ENCODE peak calls at places on chromosomes 16 and 17, in eight cellular contexts. One of them, this sample, is unnamed.

GRCh38 chr16:75624921-75625334 is 1.8 kb upstream of the ADAT1 start:
- DNase-seq in A549: peak
- DNase-seq in cardiac muscle cell: peak
- DNase-seq in heart right ventricle: no peak
- DNase-seq in astrocyte: peak
- DNase-seq in dorsolateral prefrontal cortex: no peak
- DNase-seq in stomach: no peak
- DNase-seq in PC-9: no peak
- DNase-seq in this sample: no peak

GRCh38 chr16:70635356-70636016 is 10.9 kb upstream of the IL34 start:
- DNase-seq in stomach: no peak
- DNase-seq in PC-9: no peak
- DNase-seq in cardiac muscle cell: peak
- DNase-seq in astrocyte: peak
- DNase-seq in dorsolateral prefrontal cortex: no peak
- DNase-seq in A549: no peak
- DNase-seq in heart right ventricle: peak
- DNase-seq in this sample: no peak

GRCh38 chr17:30113213-30113612 is 3.4 kb upstream of the NSRP1 start:
- DNase-seq in stomach: peak
- DNase-seq in dorsolateral prefrontal cortex: no peak
- DNase-seq in PC-9: peak
- DNase-seq in cardiac muscle cell: no peak
- DNase-seq in astrocyte: no peak
- DNase-seq in heart right ventricle: no peak
- DNase-seq in A549: peak
- DNase-seq in this sample: no peak

GRCh38 chr17:50630524-50631194 is 4.0 kb upstream of the ABCC3 start:
- DNase-seq in stomach: peak
- DNase-seq in heart right ventricle: peak
- DNase-seq in dorsolateral prefrontal cortex: no peak
- DNase-seq in PC-9: peak
- DNase-seq in cardiac muscle cell: peak
- DNase-seq in astrocyte: no peak
- DNase-seq in A549: peak
- DNase-seq in this sample: peak

GRCh38 chr17:5821057-5821456 is 236.7 kb upstream of the NLRP1 start:
- DNase-seq in astrocyte: peak
- DNase-seq in A549: peak
- DNase-seq in heart right ventricle: no peak
- DNase-seq in PC-9: peak
- DNase-seq in dorsolateral prefrontal cortex: no peak
- DNase-seq in stomach: no peak
- DNase-seq in cardiac muscle cell: no peak
- DNase-seq in this sample: no peak

GRCh38 chr16:31130336-31130812 is 5.2 kb downstream of the PRSS8 start:
- DNase-seq in stomach: no peak
- DNase-seq in A549: no peak
- DNase-seq in PC-9: no peak
- DNase-seq in astrocyte: no peak
- DNase-seq in heart right ventricle: no peak
- DNase-seq in dorsolateral prefrontal cortex: no peak
- DNase-seq in cardiac muscle cell: no peak
- DNase-seq in this sample: no peak

GRCh38 chr16:53048139-53048915 is 4.4 kb downstream of the CHD9NB start:
- DNase-seq in A549: no peak
- DNase-seq in astrocyte: no peak
- DNase-seq in heart right ventricle: no peak
- DNase-seq in cardiac muscle cell: no peak
- DNase-seq in PC-9: no peak
- DNase-seq in stomach: no peak
- DNase-seq in dorsolateral prefrontal cortex: no peak
- DNase-seq in this sample: no peak

GRCh38 chr16:61684566-61684965 is 351.7 kb downstream of the CDH8 start:
- DNase-seq in stomach: no peak
- DNase-seq in astrocyte: peak
- DNase-seq in PC-9: no peak
- DNase-seq in dorsolateral prefrontal cortex: no peak
- DNase-seq in heart right ventricle: no peak
- DNase-seq in A549: no peak
- DNase-seq in cardiac muscle cell: no peak
- DNase-seq in this sample: no peak

GRCh38 chr17:55699178-55699865 is 23.3 kb downstream of the TMEM100 start:
- DNase-seq in astrocyte: no peak
- DNase-seq in cardiac muscle cell: no peak
- DNase-seq in dorsolateral prefrontal cortex: no peak
- DNase-seq in heart right ventricle: peak
- DNase-seq in A549: no peak
- DNase-seq in stomach: no peak
- DNase-seq in PC-9: no peak
- DNase-seq in this sample: no peak

GRCh38 chr16:75333770-75334169 is 82.3 kb upstream of the BCAR1 start:
- DNase-seq in astrocyte: peak
- DNase-seq in dorsolateral prefrontal cortex: no peak
- DNase-seq in heart right ventricle: no peak
- DNase-seq in PC-9: no peak
- DNase-seq in cardiac muscle cell: no peak
- DNase-seq in stomach: no peak
- DNase-seq in A549: no peak
- DNase-seq in this sample: no peak

GRCh38 chr17:43528319-43528987 is 17.7 kb downstream of the ETV4 start:
- DNase-seq in heart right ventricle: peak
- DNase-seq in dorsolateral prefrontal cortex: no peak
- DNase-seq in A549: no peak
- DNase-seq in astrocyte: peak
- DNase-seq in PC-9: peak
- DNase-seq in stomach: no peak
- DNase-seq in cardiac muscle cell: peak
- DNase-seq in this sample: no peak

GRCh38 chr17:58322581-58323419 is 5.8 kb downstream of the TSPOAP1 start:
- DNase-seq in cardiac muscle cell: no peak
- DNase-seq in astrocyte: no peak
- DNase-seq in PC-9: no peak
- DNase-seq in A549: no peak
- DNase-seq in dorsolateral prefrontal cortex: no peak
- DNase-seq in heart right ventricle: no peak
- DNase-seq in stomach: no peak
- DNase-seq in this sample: no peak

GRCh38 chr16:21083729-21084268 is 66.8 kb downstream of the DNAH3 start:
- DNase-seq in A549: peak
- DNase-seq in PC-9: peak
- DNase-seq in astrocyte: peak
- DNase-seq in stomach: peak
- DNase-seq in dorsolateral prefrontal cortex: peak
- DNase-seq in heart right ventricle: peak
- DNase-seq in cardiac muscle cell: peak
- DNase-seq in this sample: peak

GRCh38 chr17:76251478-76252039 is 11.3 kb upstream of the RNF157 start:
- DNase-seq in heart right ventricle: no peak
- DNase-seq in astrocyte: no peak
- DNase-seq in stomach: no peak
- DNase-seq in A549: no peak
- DNase-seq in PC-9: no peak
- DNase-seq in dorsolateral prefrontal cortex: no peak
- DNase-seq in cardiac muscle cell: no peak
- DNase-seq in this sample: no peak

GRCh38 chr17:43576563-43577229 is 30.6 kb upstream of the ETV4 start:
- DNase-seq in PC-9: peak
- DNase-seq in A549: peak
- DNase-seq in cardiac muscle cell: peak
- DNase-seq in astrocyte: no peak
- DNase-seq in dorsolateral prefrontal cortex: peak
- DNase-seq in stomach: peak
- DNase-seq in heart right ventricle: peak
- DNase-seq in this sample: peak

GRCh38 chr17:37541880-37542675 is 52.4 kb downstream of the DUSP14 start:
- DNase-seq in stomach: no peak
- DNase-seq in dorsolateral prefrontal cortex: no peak
- DNase-seq in heart right ventricle: no peak
- DNase-seq in astrocyte: peak
- DNase-seq in PC-9: no peak
- DNase-seq in A549: no peak
- DNase-seq in cardiac muscle cell: peak
- DNase-seq in this sample: no peak

GRCh38 chr17:19992803-19993713 is 15.4 kb upstream of the AKAP10 start:
- DNase-seq in cardiac muscle cell: peak
- DNase-seq in dorsolateral prefrontal cortex: peak
- DNase-seq in A549: peak
- DNase-seq in PC-9: peak
- DNase-seq in heart right ventricle: peak
- DNase-seq in astrocyte: peak
- DNase-seq in stomach: peak
- DNase-seq in this sample: peak

DNA sequence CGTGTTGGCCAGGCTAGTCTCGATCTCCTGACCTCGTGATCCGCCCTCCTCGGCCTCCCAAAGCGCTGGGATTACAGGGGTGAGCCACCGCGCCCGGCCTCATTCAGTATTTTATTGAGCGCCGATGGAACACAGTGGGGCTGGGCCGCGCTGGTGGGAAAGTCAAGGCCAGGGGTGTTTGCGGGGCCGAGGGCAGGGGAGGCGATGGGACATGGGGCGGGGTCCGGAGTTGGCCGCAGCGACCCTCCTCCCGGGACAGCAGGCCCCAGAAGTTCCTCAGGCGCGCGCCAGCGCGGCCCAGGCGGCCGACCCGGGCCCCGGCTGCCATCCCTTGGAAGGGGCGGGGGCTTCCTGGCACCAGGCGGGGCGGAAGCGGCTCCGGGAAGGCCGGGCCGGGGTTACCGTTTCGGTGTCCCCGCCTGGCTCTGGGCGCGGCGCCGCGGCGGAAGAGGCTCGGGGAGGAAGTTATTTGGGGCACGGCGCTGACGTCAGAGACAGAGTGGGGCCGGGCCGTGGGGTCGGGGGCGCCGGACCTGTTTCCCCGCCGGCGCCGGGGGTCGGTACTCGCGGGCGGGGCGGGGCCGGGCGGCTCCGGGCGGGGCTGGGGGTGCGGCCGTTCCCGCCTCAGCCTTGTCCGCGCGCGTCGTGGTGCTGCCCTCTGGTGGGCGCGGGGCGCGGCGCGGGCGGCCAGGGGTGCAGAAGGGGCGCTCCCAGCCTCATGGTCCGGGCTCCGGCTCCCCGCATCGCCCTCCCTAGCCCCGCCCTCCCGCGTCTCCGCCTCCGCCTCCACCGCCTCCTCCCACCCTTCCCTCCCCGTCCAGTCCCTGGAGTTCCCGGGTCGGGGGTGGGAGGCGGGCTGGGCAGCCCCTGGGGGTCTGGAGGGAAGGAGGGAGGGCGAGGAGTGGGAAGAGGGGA is 952 bp upstream of the PRSS27 start:
- DNase-seq in dorsolateral prefrontal cortex: peak
- DNase-seq in stomach: peak
- DNase-seq in cardiac muscle cell: peak
- DNase-seq in A549: peak
- DNase-seq in astrocyte: peak
- DNase-seq in heart right ventricle: peak
- DNase-seq in PC-9: peak
- DNase-seq in this sample: peak
- H3K27ac ChIP-seq in dorsolateral prefrontal cortex: no peak
- H3K27ac ChIP-seq in stomach: peak
- H3K27ac ChIP-seq in cardiac muscle cell: peak
- H3K27ac ChIP-seq in A549: peak
- H3K27ac ChIP-seq in astrocyte: no peak
- H3K27ac ChIP-seq in heart right ventricle: peak
- H3K27ac ChIP-seq in PC-9: peak
- H3K27ac ChIP-seq in this sample: peak

GRCh38 chr16:48408688-48409087 is 23.5 kb upstream of the SIAH1 start:
- DNase-seq in A549: peak
- DNase-seq in astrocyte: peak
- DNase-seq in dorsolateral prefrontal cortex: no peak
- DNase-seq in stomach: peak
- DNase-seq in PC-9: peak
- DNase-seq in cardiac muscle cell: peak
- DNase-seq in heart right ventricle: peak
- DNase-seq in this sample: no peak

GRCh38 chr16:48409839-48410610 is 24.8 kb upstream of the SIAH1 start:
- DNase-seq in cardiac muscle cell: peak
- DNase-seq in PC-9: peak
- DNase-seq in astrocyte: peak
- DNase-seq in stomach: peak
- DNase-seq in A549: peak
- DNase-seq in dorsolateral prefrontal cortex: no peak
- DNase-seq in heart right ventricle: no peak
- DNase-seq in this sample: no peak

DNA sequence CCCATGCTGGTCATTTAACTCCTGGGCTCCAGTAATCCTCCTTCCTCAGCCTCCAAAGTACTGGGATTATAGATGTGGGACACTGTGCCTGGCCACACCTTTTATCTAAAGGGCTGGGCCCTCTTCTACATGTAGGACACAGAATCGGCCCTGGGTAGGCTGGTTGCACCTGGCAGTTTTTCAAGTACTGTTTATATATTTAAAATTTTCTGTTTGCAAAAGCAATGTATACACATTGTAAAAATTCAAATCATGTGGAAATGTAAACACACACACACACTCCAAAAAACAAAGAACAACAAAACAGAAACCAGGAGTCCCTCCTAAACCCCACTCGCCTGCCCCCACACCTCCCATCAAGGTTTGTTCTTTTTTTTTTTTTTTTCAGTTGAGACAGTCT is 28.1 kb upstream of the SIAH1 start:
- DNase-seq in dorsolateral prefrontal cortex: no peak
- DNase-seq in cardiac muscle cell: no peak
- DNase-seq in stomach: no peak
- DNase-seq in heart right ventricle: no peak
- DNase-seq in A549: no peak
- DNase-seq in PC-9: no peak
- DNase-seq in astrocyte: no peak
- DNase-seq in this sample: no peak
- H3K27ac ChIP-seq in dorsolateral prefrontal cortex: no peak
- H3K27ac ChIP-seq in cardiac muscle cell: no peak
- H3K27ac ChIP-seq in stomach: no peak
- H3K27ac ChIP-seq in heart right ventricle: no peak
- H3K27ac ChIP-seq in A549: no peak
- H3K27ac ChIP-seq in PC-9: no peak
- H3K27ac ChIP-seq in astrocyte: no peak
- H3K27ac ChIP-seq in this sample: no peak

GRCh38 chr16:19696312-19696711 is 21.7 kb downstream of the KNOP1 start:
- DNase-seq in A549: peak
- DNase-seq in cardiac muscle cell: peak
- DNase-seq in stomach: peak
- DNase-seq in PC-9: peak
- DNase-seq in dorsolateral prefrontal cortex: no peak
- DNase-seq in astrocyte: peak
- DNase-seq in heart right ventricle: peak
- DNase-seq in this sample: no peak
- H3K27ac ChIP-seq in A549: peak
- H3K27ac ChIP-seq in cardiac muscle cell: no peak
- H3K27ac ChIP-seq in stomach: peak
- H3K27ac ChIP-seq in PC-9: no peak
- H3K27ac ChIP-seq in dorsolateral prefrontal cortex: peak
- H3K27ac ChIP-seq in astrocyte: peak
- H3K27ac ChIP-seq in heart right ventricle: peak
- H3K27ac ChIP-seq in this sample: no peak

DNA sequence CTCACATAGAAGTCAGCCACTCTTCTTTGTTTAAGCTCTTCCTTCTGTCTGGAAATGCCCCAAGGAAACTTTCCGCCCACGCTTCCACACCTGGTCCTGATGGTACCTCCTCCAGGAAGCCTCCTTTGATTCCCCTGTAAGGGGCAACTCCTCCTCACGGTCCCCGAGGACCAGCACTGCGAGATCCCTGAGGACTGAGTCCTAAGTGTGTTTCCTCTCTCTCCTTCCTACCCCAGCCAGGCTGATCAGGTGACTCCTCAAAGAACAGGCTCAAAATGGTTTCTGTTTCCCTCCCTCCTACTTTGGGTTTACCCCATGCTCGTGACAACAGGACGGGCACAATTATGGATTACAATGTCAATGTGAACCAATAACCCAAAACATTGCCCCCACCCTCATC is 63.0 kb upstream of the MED9 start:
- DNase-seq in astrocyte: no peak
- DNase-seq in cardiac muscle cell: peak
- DNase-seq in A549: no peak
- DNase-seq in dorsolateral prefrontal cortex: no peak
- DNase-seq in PC-9: no peak
- DNase-seq in heart right ventricle: no peak
- DNase-seq in stomach: no peak
- DNase-seq in this sample: no peak
- H3K27ac ChIP-seq in astrocyte: peak
- H3K27ac ChIP-seq in cardiac muscle cell: no peak
- H3K27ac ChIP-seq in A549: no peak
- H3K27ac ChIP-seq in dorsolateral prefrontal cortex: peak
- H3K27ac ChIP-seq in PC-9: no peak
- H3K27ac ChIP-seq in heart right ventricle: peak
- H3K27ac ChIP-seq in stomach: no peak
- H3K27ac ChIP-seq in this sample: no peak

This sample was measured in HCT116.